ENCODE peak calls at places on chromosomes 3 and 15, in nine cellular contexts. J is tibial nerve, S is fibroblast of mammary gland, W is heart right ventricle, I is RWPE1, N is omental fat pad, Q is endothelial cell, Y is GM13976, F is Calu3. E is an unnamed sample.

GRCh38 chr3:32501785-32502088 is 915 bp downstream of the CMTM6 start:
- DNase-seq in F (no peak), Q (no peak), J (no peak), S (no peak), Y (no peak), W (no peak), N (no peak), I (no peak), E (no peak)

GRCh38 chr3:5072100-5072816 is 49.8 kb upstream of the ARL8B start:
- DNase-seq in N (no peak), J (no peak), Y (no peak), S (peak), Q (no peak), F (no peak), I (peak), W (no peak), E (no peak)

GRCh38 chr3:1092771-1093170 is at the start of gene CNTN6:
- DNase-seq in Y (no peak), N (no peak), S (no peak), I (no peak), W (no peak), F (no peak), J (no peak), Q (no peak), E (no peak)

GRCh38 chr15:98330258-98330657 is 318.1 kb upstream of the IGF1R start:
- DNase-seq in W (no peak), I (no peak), S (no peak), N (no peak), Y (no peak), Q (no peak), F (no peak), J (no peak), E (no peak)

GRCh38 chr3:96900059-96900458 is 85.7 kb downstream of the EPHA6 start:
- DNase-seq in J (no peak), I (no peak), N (no peak), W (no peak), Y (no peak), Q (no peak), S (no peak), F (no peak), E (no peak)

GRCh38 chr3:194579091-194579606 is 54.1 kb downstream of the TMEM44 start:
- DNase-seq in F (peak), I (no peak), J (no peak), W (peak), Y (no peak), S (no peak), Q (no peak), N (no peak), E (no peak)

GRCh38 chr3:42961633-42962032 is 17.5 kb upstream of the GASK1A start:
- DNase-seq in Q (peak), W (no peak), I (peak), S (peak), Y (no peak), N (no peak), F (peak), J (peak), E (no peak)

GRCh38 chr15:92159906-92160841 is 233.5 kb upstream of the ST8SIA2 start:
- DNase-seq in Q (no peak), I (no peak), J (no peak), N (no peak), S (no peak), F (no peak), Y (no peak), W (no peak), E (no peak)

GRCh38 chr3:121995190-121996137 is 26.6 kb downstream of the ILDR1 start:
- DNase-seq in I (peak), Y (no peak), F (peak), J (peak), W (peak), Q (peak), S (peak), N (no peak), E (no peak)

DNA sequence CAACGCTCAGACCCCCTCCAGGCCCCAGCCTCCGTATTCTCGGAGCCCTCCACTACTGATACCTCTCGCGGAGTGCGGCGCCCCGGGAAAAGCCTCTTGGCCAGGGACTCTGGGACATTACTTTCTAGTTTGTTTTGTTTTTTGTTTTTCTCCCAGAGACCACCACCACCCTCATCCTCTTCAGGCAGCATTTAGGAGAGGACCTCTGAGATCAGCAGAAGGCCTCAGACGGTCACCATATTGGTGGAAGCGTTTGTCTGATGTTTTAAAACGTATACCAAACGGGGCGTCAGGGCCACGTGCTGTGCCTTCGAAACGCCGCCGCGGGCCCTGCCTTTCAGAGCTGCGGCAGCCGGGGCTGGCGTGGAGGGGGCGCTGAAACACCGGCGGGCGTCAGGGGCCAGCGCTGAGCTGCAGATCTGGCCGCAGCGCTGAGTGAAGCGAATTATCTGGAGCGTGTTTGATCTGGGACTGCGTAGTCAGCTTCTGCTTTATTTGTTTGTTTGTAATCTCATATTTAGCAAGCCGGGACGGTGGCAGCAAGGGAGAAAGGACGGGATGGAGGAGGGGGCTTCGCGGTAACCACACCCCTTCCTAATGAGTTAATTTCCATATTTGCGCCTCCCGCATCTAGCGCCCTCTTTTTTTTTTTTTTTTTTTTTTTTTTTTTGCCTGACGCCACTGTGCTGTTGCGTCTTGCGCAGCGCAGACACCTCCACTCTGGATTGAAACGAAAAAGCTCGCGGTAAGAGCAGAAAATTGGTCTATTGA is 14.8 kb downstream of the SOX2 start:
- DNase-seq in W (no peak), I (peak), J (no peak), S (no peak), Q (peak), F (no peak), N (no peak), Y (peak), E (no peak)
- TF ChIP-seq CTCF in W (no peak), I (no peak), J (peak), S (no peak), Q (no peak), F (no peak), N (no peak), Y (no peak), E (peak)

GRCh38 chr3:115937054-115937453 is 313.7 kb downstream of the GAP43 start:
- DNase-seq in N (no peak), S (peak), W (no peak), I (peak), J (no peak), F (no peak), Q (no peak), Y (no peak), E (no peak)
- TF ChIP-seq CTCF in N (no peak), S (peak), W (no peak), I (peak), J (peak), F (no peak), Q (peak), Y (no peak), E (peak)

GRCh38 chr3:30408105-30408557 is 198.3 kb upstream of the TGFBR2 start:
- DNase-seq in F (no peak), J (no peak), S (peak), Y (no peak), Q (no peak), N (no peak), W (no peak), I (no peak), E (no peak)
- TF ChIP-seq CTCF in F (no peak), J (no peak), S (no peak), Y (no peak), Q (peak), N (no peak), W (no peak), I (no peak), E (peak)

GRCh38 chr3:148991219-148992026 is at the start of gene GYG1:
- DNase-seq in S (peak), I (peak), F (peak), J (peak), W (peak), Y (peak), N (peak), Q (peak), E (peak)
- TF ChIP-seq CTCF in S (no peak), I (peak), F (peak), J (no peak), W (peak), Y (no peak), N (no peak), Q (no peak), E (peak)

GRCh38 chr15:65183847-65184159 is 1.3 kb downstream of the CLPX start:
- DNase-seq in I (no peak), Q (no peak), N (no peak), W (no peak), S (no peak), Y (no peak), F (no peak), J (no peak), E (no peak)

GRCh38 chr15:65184305-65184943 is 718 bp downstream of the CLPX start:
- DNase-seq in F (peak), S (peak), Y (peak), N (peak), J (peak), W (peak), I (peak), Q (peak), E (peak)

GRCh38 chr15:65192016-65192415 is 6.9 kb upstream of the CLPX start:
- DNase-seq in I (no peak), W (no peak), N (no peak), Y (no peak), S (peak), Q (no peak), F (no peak), J (no peak), E (no peak)

GRCh38 chr15:65184944-65185717 is at the start of gene CLPX:
- DNase-seq in I (peak), W (peak), F (peak), J (peak), Y (peak), Q (peak), S (peak), N (peak), E (peak)

GRCh38 chr15:65189102-65189740 is 4.1 kb upstream of the CLPX start:
- DNase-seq in N (no peak), I (peak), Q (peak), S (peak), F (peak), W (no peak), J (peak), Y (peak), E (no peak)
- TF ChIP-seq CTCF in N (no peak), I (peak), Q (no peak), S (peak), F (peak), W (peak), J (peak), Y (peak), E (peak)

GRCh38 chr3:13931172-13931571 is 51.3 kb upstream of the WNT7A start:
- DNase-seq in Q (no peak), I (no peak), W (no peak), N (no peak), S (no peak), J (no peak), F (no peak), Y (no peak), E (no peak)

GRCh38 chr3:13932578-13933295 is 52.9 kb upstream of the WNT7A start:
- DNase-seq in Y (no peak), Q (no peak), N (no peak), J (no peak), S (no peak), F (no peak), I (peak), W (peak), E (no peak)

DNA sequence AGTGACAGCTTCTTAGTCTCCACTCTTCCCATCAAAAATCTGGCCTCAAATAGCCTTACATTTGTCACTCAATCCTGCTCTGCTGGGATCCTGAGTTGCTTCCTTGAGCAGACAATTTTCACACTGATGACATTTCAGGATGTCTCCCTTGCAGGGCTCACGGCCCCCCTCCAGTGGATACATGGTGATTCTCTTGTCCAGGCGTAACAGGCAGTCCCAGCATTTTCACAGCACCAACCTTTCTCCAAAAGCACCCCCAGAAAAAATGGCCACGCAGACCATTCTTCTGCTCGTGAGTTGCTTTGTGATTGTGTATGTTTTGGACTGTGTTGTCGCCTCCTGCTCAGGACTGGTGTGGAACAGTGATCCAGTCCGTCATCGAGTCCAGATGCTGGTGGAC is 47.4 kb upstream of the WNT7A start:
- DNase-seq in Q (no peak), J (no peak), S (no peak), F (no peak), Y (no peak), N (no peak), I (no peak), W (no peak), E (no peak)
- TF ChIP-seq CTCF in Q (no peak), J (no peak), S (no peak), F (peak), Y (no peak), N (no peak), I (no peak), W (peak), E (peak)

DNA sequence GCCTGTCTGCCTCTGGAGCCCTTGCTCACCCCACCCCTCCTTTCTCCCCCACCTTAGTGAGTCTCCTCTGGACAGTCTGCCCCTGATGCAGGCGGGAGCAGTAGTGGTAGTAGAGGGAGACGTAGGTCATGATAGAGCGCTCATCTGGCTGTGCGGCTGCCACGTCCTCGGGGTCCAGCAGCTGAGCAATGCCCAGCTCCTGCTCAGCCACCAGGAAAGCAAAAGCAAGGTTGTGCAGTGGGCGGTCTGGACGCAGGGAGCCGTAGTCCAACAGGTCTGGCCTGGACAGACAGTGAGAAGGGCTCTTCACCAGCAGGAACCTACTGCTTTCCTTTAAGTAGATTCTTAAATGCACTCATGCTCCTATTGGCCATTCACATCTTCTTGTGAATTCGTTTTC is 6.7 kb downstream of the SPTBN5 start:
- DNase-seq in N (no peak), I (no peak), S (no peak), Y (no peak), J (no peak), Q (no peak), F (no peak), W (no peak), E (no peak)
- TF ChIP-seq CTCF in N (no peak), I (no peak), S (no peak), Y (no peak), J (no peak), Q (no peak), F (no peak), W (no peak), E (no peak)

GRCh38 chr3:105480771-105481170 is 114.1 kb downstream of the ALCAM start:
- DNase-seq in W (no peak), Q (no peak), J (no peak), N (no peak), Y (no peak), F (no peak), I (no peak), S (no peak), E (no peak)

GRCh38 chr3:105483476-105483875 is 116.8 kb downstream of the ALCAM start:
- DNase-seq in Q (no peak), I (no peak), S (no peak), J (no peak), W (no peak), N (no peak), F (no peak), Y (no peak), E (no peak)
- TF ChIP-seq CTCF in Q (no peak), I (no peak), S (no peak), J (no peak), W (no peak), N (no peak), F (no peak), Y (no peak), E (no peak)

GRCh38 chr15:49652922-49653321 is 32.1 kb downstream of the DTWD1 start:
- DNase-seq in N (no peak), W (no peak), I (no peak), S (no peak), Q (no peak), J (no peak), Y (no peak), F (no peak), E (no peak)
- TF ChIP-seq CTCF in N (no peak), W (no peak), I (no peak), S (no peak), Q (no peak), J (no peak), Y (no peak), F (no peak), E (no peak)

GRCh38 chr3:120420855-120421570 is 29.8 kb downstream of the FSTL1 start:
- DNase-seq in W (no peak), S (peak), J (no peak), N (no peak), Y (no peak), Q (no peak), I (no peak), F (no peak), E (no peak)
- TF ChIP-seq CTCF in W (peak), S (peak), J (no peak), N (no peak), Y (no peak), Q (no peak), I (no peak), F (no peak), E (no peak)

E was measured in progenitor cell of endocrine pancreas.